ENCODE peak calls at places on chromosomes 11 and 22, in four cellular contexts. One of them, this sample, is unnamed.

GRCh38 chr11:125276635-125277008 is 112.1 kb downstream of the PKNOX2 start:
- DNase-seq in HepG2: no peak
- DNase-seq in K562: no peak
- DNase-seq in IMR-90: no peak
- DNase-seq in this sample: no peak

GRCh38 chr11:92227233-92227593 is 2.6 kb downstream of the FAT3 start:
- DNase-seq in HepG2: no peak
- DNase-seq in K562: no peak
- DNase-seq in IMR-90: no peak
- DNase-seq in this sample: no peak

GRCh38 chr22:37639070-37639760 is at the start of gene SH3BP1:
- DNase-seq in HepG2: peak; percentile 57
- DNase-seq in K562: peak; percentile 82
- DNase-seq in IMR-90: no peak
- DNase-seq in this sample: no peak

GRCh38 chr11:119363874-119364590 is 17.5 kb downstream of the USP2 start:
- DNase-seq in HepG2: no peak
- DNase-seq in K562: peak; percentile 94
- DNase-seq in IMR-90: no peak
- DNase-seq in this sample: peak; percentile 31

GRCh38 chr11:82682003-82682751 is 51.5 kb downstream of the FAM181B start:
- DNase-seq in HepG2: peak; percentile 67
- DNase-seq in K562: peak; percentile 35
- DNase-seq in IMR-90: peak; percentile 75
- DNase-seq in this sample: peak; percentile 18

GRCh38 chr22:44981857-44982256 is 27.9 kb downstream of the PHF21B start:
- DNase-seq in HepG2: no peak
- DNase-seq in K562: no peak
- DNase-seq in IMR-90: no peak
- DNase-seq in this sample: no peak

GRCh38 chr11:31045335-31045734 is 324.2 kb downstream of the DCDC1 start:
- DNase-seq in HepG2: peak; percentile 27
- DNase-seq in K562: no peak
- DNase-seq in IMR-90: no peak
- DNase-seq in this sample: no peak

GRCh38 chr11:119375629-119376196 is 5.8 kb downstream of the USP2 start:
- DNase-seq in HepG2: peak; percentile 58
- DNase-seq in K562: peak; percentile 60
- DNase-seq in IMR-90: peak; percentile 86
- DNase-seq in this sample: no peak

GRCh38 chr11:31240340-31240904 is 129.1 kb downstream of the DCDC1 start:
- DNase-seq in HepG2: peak; percentile 59
- DNase-seq in K562: peak; percentile 19
- DNase-seq in IMR-90: peak; percentile 33
- DNase-seq in this sample: peak; percentile 73

DNA sequence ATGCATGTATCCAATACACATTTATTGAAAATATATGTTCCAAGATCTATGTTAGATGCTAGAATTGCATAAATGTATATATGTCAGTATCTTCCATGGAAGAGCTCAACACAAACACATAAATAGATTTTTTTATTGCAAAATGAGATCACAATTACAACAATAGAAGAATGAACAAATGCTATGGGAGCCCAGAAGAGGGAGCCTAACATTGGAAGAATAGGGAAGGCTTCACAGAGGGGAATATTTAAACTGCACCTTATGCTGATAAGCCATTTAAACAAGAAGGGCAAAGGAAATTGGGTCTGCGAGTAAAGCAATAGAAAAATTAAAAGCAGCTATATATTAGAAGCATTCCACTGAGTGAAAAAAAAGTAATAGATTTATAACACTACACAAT is 96.1 kb upstream of the LRRC55 start:
- DNase-seq in HepG2: no peak
- DNase-seq in K562: no peak
- DNase-seq in IMR-90: no peak
- DNase-seq in this sample: no peak
- TF ChIP-seq MAZ in HepG2: no peak
- TF ChIP-seq MAZ in K562: no peak
- TF ChIP-seq MAZ in IMR-90: no peak
- TF ChIP-seq MAZ in this sample: no peak

GRCh38 chr22:39171623-39172264 is 19.3 kb upstream of the CBX7 start:
- DNase-seq in HepG2: no peak
- DNase-seq in K562: no peak
- DNase-seq in IMR-90: no peak
- DNase-seq in this sample: no peak

GRCh38 chr22:39169797-39170466 is 17.5 kb upstream of the CBX7 start:
- DNase-seq in HepG2: no peak
- DNase-seq in K562: no peak
- DNase-seq in IMR-90: no peak
- DNase-seq in this sample: no peak

GRCh38 chr22:39170825-39171622 is 18.5 kb upstream of the CBX7 start:
- DNase-seq in HepG2: peak; percentile 53
- DNase-seq in K562: peak; percentile 76
- DNase-seq in IMR-90: peak; percentile 52
- DNase-seq in this sample: peak; percentile 54

GRCh38 chr22:39166547-39166946 is 14.1 kb upstream of the CBX7 start:
- DNase-seq in HepG2: no peak
- DNase-seq in K562: no peak
- DNase-seq in IMR-90: no peak
- DNase-seq in this sample: no peak
- TF ChIP-seq MAZ in HepG2: no peak
- TF ChIP-seq MAZ in K562: no peak
- TF ChIP-seq MAZ in IMR-90: no peak
- TF ChIP-seq MAZ in this sample: no peak

GRCh38 chr22:17672417-17672991 is 33.9 kb downstream of the BCL2L13 start:
- DNase-seq in HepG2: no peak
- DNase-seq in K562: no peak
- DNase-seq in IMR-90: peak; percentile 37
- DNase-seq in this sample: no peak
- TF ChIP-seq MAZ in HepG2: no peak
- TF ChIP-seq MAZ in K562: no peak
- TF ChIP-seq MAZ in IMR-90: no peak
- TF ChIP-seq MAZ in this sample: no peak

GRCh38 chr22:46970411-46971123 is 208.1 kb downstream of the TBC1D22A start:
- DNase-seq in HepG2: no peak
- DNase-seq in K562: no peak
- DNase-seq in IMR-90: no peak
- DNase-seq in this sample: no peak

GRCh38 chr22:46972256-46972655 is 209.8 kb downstream of the TBC1D22A start:
- DNase-seq in HepG2: no peak
- DNase-seq in K562: no peak
- DNase-seq in IMR-90: no peak
- DNase-seq in this sample: no peak

GRCh38 chr22:46971776-46972150 is 209.3 kb downstream of the TBC1D22A start:
- DNase-seq in HepG2: no peak
- DNase-seq in K562: no peak
- DNase-seq in IMR-90: no peak
- DNase-seq in this sample: no peak

GRCh38 chr22:46969961-46970360 is 207.5 kb downstream of the TBC1D22A start:
- DNase-seq in HepG2: no peak
- DNase-seq in K562: no peak
- DNase-seq in IMR-90: no peak
- DNase-seq in this sample: no peak

GRCh38 chr22:46971141-46971775 is 208.8 kb downstream of the TBC1D22A start:
- DNase-seq in HepG2: no peak
- DNase-seq in K562: no peak
- DNase-seq in IMR-90: peak; percentile 83
- DNase-seq in this sample: no peak
- TF ChIP-seq MAZ in HepG2: no peak
- TF ChIP-seq MAZ in K562: no peak
- TF ChIP-seq MAZ in IMR-90: no peak
- TF ChIP-seq MAZ in this sample: no peak

DNA sequence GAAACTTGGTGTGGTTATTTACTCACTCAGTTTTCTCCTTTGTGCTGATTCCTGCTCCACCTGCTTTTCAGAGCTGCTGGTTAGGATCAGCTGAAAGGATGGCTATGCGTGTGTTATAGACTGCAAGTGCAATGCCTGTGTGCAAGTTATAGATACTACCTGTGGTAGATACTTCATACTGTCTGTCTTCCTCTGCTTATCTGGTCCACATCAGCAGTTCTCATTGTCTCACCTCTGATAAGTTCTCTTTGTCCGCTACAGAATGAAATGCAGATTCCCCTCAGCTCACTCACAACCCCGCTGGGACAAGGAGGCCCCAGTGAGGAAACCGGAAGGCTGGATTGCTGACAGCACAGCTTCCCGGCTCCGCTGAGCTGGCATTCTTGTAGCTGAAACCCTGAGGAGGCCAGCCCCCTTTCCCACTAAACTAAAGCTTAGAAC is 37.5 kb upstream of the LYVE1 start:
- DNase-seq in HepG2: peak; percentile 8
- DNase-seq in K562: no peak
- DNase-seq in IMR-90: peak; percentile 87
- DNase-seq in this sample: no peak
- TF ChIP-seq MAZ in HepG2: no peak
- TF ChIP-seq MAZ in K562: no peak
- TF ChIP-seq MAZ in IMR-90: peak; percentile 21
- TF ChIP-seq MAZ in this sample: no peak

GRCh38 chr11:115425243-115425642 is 79.0 kb downstream of the CADM1 start:
- DNase-seq in HepG2: no peak
- DNase-seq in K562: no peak
- DNase-seq in IMR-90: no peak
- DNase-seq in this sample: no peak
- TF ChIP-seq MAZ in HepG2: no peak
- TF ChIP-seq MAZ in K562: no peak
- TF ChIP-seq MAZ in IMR-90: no peak
- TF ChIP-seq MAZ in this sample: no peak

DNA sequence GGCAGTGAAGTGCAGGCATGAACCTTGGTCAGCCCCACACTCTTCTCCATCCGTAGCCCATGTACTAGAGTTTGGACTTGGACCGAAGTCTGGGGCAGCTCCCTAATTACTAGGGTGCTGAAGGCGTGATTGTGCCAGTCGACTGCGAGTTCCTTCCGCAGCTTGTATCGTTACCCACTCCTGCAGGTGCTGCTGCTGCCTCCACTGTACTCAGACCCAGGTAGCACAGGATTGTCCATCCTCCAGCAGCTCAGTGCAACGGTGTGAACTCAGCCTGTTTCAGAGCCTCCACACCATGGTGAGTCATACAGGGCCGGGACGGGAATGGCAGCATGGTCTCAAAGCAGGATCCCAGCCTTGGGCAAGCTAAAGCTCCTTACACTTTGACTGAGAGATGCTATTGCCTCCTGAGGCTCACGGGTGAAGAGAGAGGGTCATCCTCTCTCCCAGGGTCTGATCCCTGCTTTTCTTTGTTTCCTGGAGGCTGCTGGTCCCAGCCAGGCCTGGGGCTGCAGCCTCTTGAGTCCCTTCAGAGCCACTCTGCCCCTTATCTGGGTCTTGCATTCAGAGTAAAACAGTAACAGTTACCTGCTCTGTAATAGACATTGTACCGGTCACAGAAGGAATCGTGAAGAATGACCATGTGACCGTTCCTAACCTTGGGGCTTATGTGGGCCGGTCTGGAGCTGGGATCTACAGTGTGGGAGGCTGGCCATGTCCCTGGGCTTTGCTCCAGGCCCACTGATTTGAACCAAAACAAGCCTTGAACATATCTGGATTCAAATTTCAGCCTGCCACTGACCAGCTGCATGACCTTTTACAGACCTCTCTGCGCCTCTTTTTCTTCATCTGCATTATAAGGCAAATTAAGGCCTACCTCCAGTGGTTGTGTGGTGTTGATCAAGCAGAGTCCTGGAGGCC is 1.7 kb downstream of the TKFC start:
- DNase-seq in HepG2: peak; percentile 65
- DNase-seq in K562: no peak
- DNase-seq in IMR-90: peak; percentile 57
- DNase-seq in this sample: no peak
- TF ChIP-seq MAZ in HepG2: peak; percentile 26
- TF ChIP-seq MAZ in K562: peak; percentile 28
- TF ChIP-seq MAZ in IMR-90: no peak
- TF ChIP-seq MAZ in this sample: no peak

This sample was measured in A549.